ENCODE peak calls at places on chromosomes 6 and 20, in ten cellular contexts. Y is fibroblast of pulmonary artery, M is fibroblast of the conjunctiva, Z is NCI-H1417, C is MM.1S, E is kidney, B is AG09319, N is omental fat pad, L is astrocyte of the spinal cord, U is H9. A is an unnamed sample.

GRCh38 chr20:40073535-40074111 is 615.4 kb downstream of the MAFB start:
- DNase-seq in Y (no peak), M (no peak), Z (no peak), C (no peak), E (no peak), B (no peak), N (no peak), L (peak; percentile 42), U (peak; percentile 86), A (no peak)

GRCh38 chr20:12575352-12576095 is 433.2 kb upstream of the SPTLC3 start:
- DNase-seq in Y (no peak), M (no peak), Z (no peak), C (no peak), E (peak; percentile 68), B (no peak), N (no peak), L (no peak), U (no peak), A (no peak)

GRCh38 chr6:30885999-30886896 is 1.9 kb downstream of the DDR1 start:
- DNase-seq in Y (peak; percentile 70), M (no peak), Z (peak; percentile 67), C (no peak), E (peak; percentile 74), B (no peak), N (peak; percentile 37), L (peak; percentile 72), U (peak; percentile 95), A (peak; percentile 97)

GRCh38 chr6:30060634-30060981 is 457 bp upstream of the POLR1H start:
- DNase-seq in Y (peak; percentile 34), M (no peak), Z (peak; percentile 9), C (peak; percentile 18), E (no peak), B (no peak), N (no peak), L (no peak), U (no peak), A (no peak)

GRCh38 chr6:74177496-74177895 is 481.5 kb downstream of the CD109 start:
- DNase-seq in Y (no peak), M (no peak), Z (no peak), C (no peak), E (no peak), B (no peak), N (no peak), L (no peak), U (no peak), A (peak; percentile 9)

GRCh38 chr6:157121897-157122296 is 201.4 kb downstream of the TMEM242 start:
- DNase-seq in Y (no peak), M (no peak), Z (no peak), C (no peak), E (no peak), B (no peak), N (no peak), L (no peak), U (no peak), A (no peak)

GRCh38 chr6:157629220-157629619 is 193.8 kb upstream of the SNX9 start:
- DNase-seq in Y (peak; percentile 26), M (no peak), Z (no peak), C (no peak), E (no peak), B (no peak), N (no peak), L (peak; percentile 37), U (no peak), A (no peak)

GRCh38 chr6:37225350-37226169 is 32.0 kb upstream of the TBC1D22B start:
- DNase-seq in Y (no peak), M (no peak), Z (no peak), C (no peak), E (no peak), B (no peak), N (no peak), L (no peak), U (no peak), A (no peak)

GRCh38 chr6:11429577-11429976 is 108.0 kb upstream of the TMEM170B start:
- DNase-seq in Y (no peak), M (no peak), Z (no peak), C (no peak), E (no peak), B (no peak), N (no peak), L (peak; percentile 93), U (no peak), A (no peak)

GRCh38 chr20:61959301-61959700 is 106.4 kb downstream of the TAF4 start:
- DNase-seq in Y (no peak), M (no peak), Z (no peak), C (peak; percentile 15), E (peak; percentile 22), B (no peak), N (no peak), L (no peak), U (peak; percentile 83), A (peak; percentile 43)

GRCh38 chr6:44131880-44132279 is 4.5 kb downstream of the TMEM63B start:
- DNase-seq in Y (no peak), M (no peak), Z (peak; percentile 14), C (no peak), E (no peak), B (no peak), N (no peak), L (no peak), U (peak; percentile 51), A (no peak)

GRCh38 chr6:110529355-110529754 is 52.9 kb upstream of the SLC22A16 start:
- DNase-seq in Y (peak; percentile 67), M (no peak), Z (no peak), C (no peak), E (no peak), B (no peak), N (no peak), L (peak; percentile 80), U (no peak), A (peak; percentile 76)

GRCh38 chr20:64152906-64153305 is 11.3 kb upstream of the MYT1 start:
- DNase-seq in Y (no peak), M (no peak), Z (peak; percentile 96), C (no peak), E (peak; percentile 58), B (no peak), N (no peak), L (no peak), U (no peak), A (peak; percentile 66)

GRCh38 chr6:14107000-14107399 is 10.6 kb upstream of the CD83 start:
- DNase-seq in Y (no peak), M (no peak), Z (no peak), C (no peak), E (no peak), B (no peak), N (no peak), L (no peak), U (no peak), A (no peak)

GRCh38 chr20:4944918-4945317 is 56.4 kb downstream of the SLC23A2 start:
- DNase-seq in Y (no peak), M (no peak), Z (no peak), C (no peak), E (no peak), B (no peak), N (no peak), L (no peak), U (no peak), A (no peak)

GRCh38 chr6:141598487-141598886 is 534.2 kb upstream of the GJE1 start:
- DNase-seq in Y (peak; percentile 29), M (no peak), Z (no peak), C (no peak), E (no peak), B (no peak), N (no peak), L (peak; percentile 14), U (no peak), A (no peak)

GRCh38 chr6:137518584-137518983 is 24.4 kb upstream of the OLIG3 start:
- DNase-seq in Y (no peak), M (no peak), Z (no peak), C (no peak), E (no peak), B (no peak), N (no peak), L (no peak), U (peak; percentile 45), A (no peak)

GRCh38 chr6:158835616-158836221 is 16.6 kb upstream of the EZR start:
- DNase-seq in Y (peak; percentile 77), M (no peak), Z (no peak), C (no peak), E (peak; percentile 82), B (no peak), N (no peak), L (no peak), U (peak; percentile 79), A (peak; percentile 17)

GRCh38 chr6:84095156-84095555 is 61.6 kb downstream of the MRAP2 start:
- DNase-seq in Y (no peak), M (no peak), Z (no peak), C (no peak), E (no peak), B (no peak), N (no peak), L (no peak), U (no peak), A (no peak)

GRCh38 chr20:17971571-17972013 is 2.8 kb downstream of the MGME1 start:
- DNase-seq in Y (peak; percentile 60), M (no peak), Z (no peak), C (peak; percentile 61), E (no peak), B (no peak), N (no peak), L (peak; percentile 78), U (no peak), A (peak; percentile 89)

GRCh38 chr20:22333885-22334545 is 250.4 kb downstream of the FOXA2 start:
- DNase-seq in Y (peak; percentile 73), M (peak; percentile 27), Z (peak; percentile 46), C (peak; percentile 69), E (no peak), B (no peak), N (peak; percentile 28), L (peak; percentile 49), U (peak; percentile 68), A (peak; percentile 82)

GRCh38 chr20:23205656-23206055 is 119.5 kb upstream of the CD93 start:
- DNase-seq in Y (peak; percentile 74), M (no peak), Z (no peak), C (no peak), E (peak; percentile 90), B (peak; percentile 5), N (no peak), L (peak; percentile 6), U (peak; percentile 39), A (no peak)

GRCh38 chr6:155126727-155127439 is 131.8 kb downstream of the TIAM2 start:
- DNase-seq in Y (peak; percentile 67), M (no peak), Z (no peak), C (no peak), E (no peak), B (no peak), N (no peak), L (peak; percentile 86), U (peak; percentile 43), A (peak; percentile 89)

GRCh38 chr20:1897486-1897885 is 2.3 kb downstream of the SIRPA start:
- DNase-seq in Y (peak; percentile 41), M (no peak), Z (no peak), C (no peak), E (no peak), B (no peak), N (no peak), L (no peak), U (no peak), A (no peak)

GRCh38 chr6:26103141-26103769 is 16.0 kb downstream of the HFE start:
- DNase-seq in Y (peak; percentile 70), M (no peak), Z (no peak), C (no peak), E (no peak), B (no peak), N (no peak), L (peak; percentile 73), U (no peak), A (peak; percentile 66)

GRCh38 chr6:3618300-3619041 is 133.0 kb downstream of the PXDC1 start:
- DNase-seq in Y (no peak), M (no peak), Z (peak; percentile 11), C (no peak), E (no peak), B (no peak), N (no peak), L (no peak), U (no peak), A (no peak)

GRCh38 chr6:45728674-45729073 is 287.0 kb downstream of the CLIC5 start:
- DNase-seq in Y (peak; percentile 81), M (peak; percentile 24), Z (no peak), C (no peak), E (no peak), B (no peak), N (no peak), L (peak; percentile 25), U (no peak), A (no peak)

GRCh38 chr20:17806739-17807441 is 107.1 kb downstream of the BANF2 start:
- DNase-seq in Y (peak; percentile 97), M (peak; percentile 71), Z (no peak), C (no peak), E (peak; percentile 94), B (peak; percentile 41), N (no peak), L (peak; percentile 75), U (peak; percentile 74), A (peak; percentile 90)

A was measured in osteoblast.